ENCODE peak calls at places on chromosome 15, in six cellular contexts. One of them, this sample, is unnamed.

GRCh38 chr15:100852630-100853029 is 27.0 kb upstream of the ALDH1A3 start:
- DNase-seq in posterior cingulate gyrus: no peak
- DNase-seq in KBM-7: no peak
- DNase-seq in NCI-H1092 treated with DMSO at 0.1 percent for 48 hours: no peak
- DNase-seq in memory B cell: no peak
- DNase-seq in NCI-H460: no peak
- DNase-seq in this sample: no peak

GRCh38 chr15:61908241-61908640 is 152.0 kb downstream of the VPS13C start:
- DNase-seq in NCI-H460: no peak
- DNase-seq in memory B cell: no peak
- DNase-seq in posterior cingulate gyrus: no peak
- DNase-seq in NCI-H1092 treated with DMSO at 0.1 percent for 48 hours: no peak
- DNase-seq in KBM-7: no peak
- DNase-seq in this sample: no peak

GRCh38 chr15:60396964-60397771 is 618 bp downstream of the ANXA2 start:
- DNase-seq in NCI-H460: peak; percentile 88
- DNase-seq in NCI-H1092 treated with DMSO at 0.1 percent for 48 hours: peak; percentile 18
- DNase-seq in memory B cell: peak; percentile 39
- DNase-seq in posterior cingulate gyrus: no peak
- DNase-seq in KBM-7: peak; percentile 49
- DNase-seq in this sample: peak; percentile 73

GRCh38 chr15:29451201-29451781 is 181.7 kb upstream of the NSMCE3 start:
- DNase-seq in NCI-H460: no peak
- DNase-seq in NCI-H1092 treated with DMSO at 0.1 percent for 48 hours: no peak
- DNase-seq in posterior cingulate gyrus: no peak
- DNase-seq in KBM-7: no peak
- DNase-seq in memory B cell: no peak
- DNase-seq in this sample: no peak

GRCh38 chr15:34182942-34183341 is 27.0 kb downstream of the KATNBL1 start:
- DNase-seq in posterior cingulate gyrus: no peak
- DNase-seq in NCI-H460: no peak
- DNase-seq in KBM-7: no peak
- DNase-seq in NCI-H1092 treated with DMSO at 0.1 percent for 48 hours: no peak
- DNase-seq in memory B cell: no peak
- DNase-seq in this sample: no peak

GRCh38 chr15:82571722-82572222 is 31.5 kb upstream of the RPS17 start:
- DNase-seq in posterior cingulate gyrus: peak; percentile 82
- DNase-seq in NCI-H1092 treated with DMSO at 0.1 percent for 48 hours: peak; percentile 49
- DNase-seq in memory B cell: no peak
- DNase-seq in NCI-H460: no peak
- DNase-seq in KBM-7: no peak
- DNase-seq in this sample: no peak

GRCh38 chr15:40252438-40253178 is 13.7 kb downstream of the PAK6 start:
- DNase-seq in memory B cell: no peak
- DNase-seq in NCI-H1092 treated with DMSO at 0.1 percent for 48 hours: peak; percentile 13
- DNase-seq in NCI-H460: no peak
- DNase-seq in KBM-7: no peak
- DNase-seq in posterior cingulate gyrus: peak; percentile 32
- DNase-seq in this sample: peak; percentile 53

GRCh38 chr15:33500432-33500831 is 189.7 kb downstream of the RYR3 start:
- DNase-seq in NCI-H460: no peak
- DNase-seq in NCI-H1092 treated with DMSO at 0.1 percent for 48 hours: no peak
- DNase-seq in posterior cingulate gyrus: no peak
- DNase-seq in memory B cell: no peak
- DNase-seq in KBM-7: no peak
- DNase-seq in this sample: no peak

GRCh38 chr15:66151809-66152208 is 101.7 kb downstream of the MEGF11 start:
- DNase-seq in memory B cell: no peak
- DNase-seq in NCI-H1092 treated with DMSO at 0.1 percent for 48 hours: peak; percentile 92
- DNase-seq in KBM-7: no peak
- DNase-seq in posterior cingulate gyrus: no peak
- DNase-seq in NCI-H460: no peak
- DNase-seq in this sample: no peak

GRCh38 chr15:78308422-78309021 is 9.1 kb upstream of the SKIC8 start:
- DNase-seq in NCI-H460: peak; percentile 50
- DNase-seq in KBM-7: peak; percentile 85
- DNase-seq in NCI-H1092 treated with DMSO at 0.1 percent for 48 hours: peak; percentile 64
- DNase-seq in memory B cell: no peak
- DNase-seq in posterior cingulate gyrus: peak; percentile 82
- DNase-seq in this sample: peak; percentile 50

GRCh38 chr15:38576837-38577236 is 12.2 kb upstream of the RASGRP1 start:
- DNase-seq in KBM-7: no peak
- DNase-seq in NCI-H1092 treated with DMSO at 0.1 percent for 48 hours: no peak
- DNase-seq in NCI-H460: no peak
- DNase-seq in posterior cingulate gyrus: no peak
- DNase-seq in memory B cell: no peak
- DNase-seq in this sample: no peak

GRCh38 chr15:67119238-67119846 is 53.9 kb downstream of the SMAD3 start:
- DNase-seq in posterior cingulate gyrus: no peak
- DNase-seq in memory B cell: no peak
- DNase-seq in NCI-H460: no peak
- DNase-seq in NCI-H1092 treated with DMSO at 0.1 percent for 48 hours: no peak
- DNase-seq in KBM-7: no peak
- DNase-seq in this sample: no peak

GRCh38 chr15:31442203-31443090 is 115.8 kb downstream of the KLF13 start:
- DNase-seq in NCI-H1092 treated with DMSO at 0.1 percent for 48 hours: no peak
- DNase-seq in memory B cell: no peak
- DNase-seq in KBM-7: no peak
- DNase-seq in NCI-H460: no peak
- DNase-seq in posterior cingulate gyrus: no peak
- DNase-seq in this sample: no peak

GRCh38 chr15:90838544-90838943 is 29.8 kb upstream of the FURIN start:
- DNase-seq in NCI-H460: no peak
- DNase-seq in NCI-H1092 treated with DMSO at 0.1 percent for 48 hours: no peak
- DNase-seq in posterior cingulate gyrus: no peak
- DNase-seq in KBM-7: no peak
- DNase-seq in memory B cell: no peak
- DNase-seq in this sample: no peak

GRCh38 chr15:35491173-35491572 is 54.8 kb downstream of the DPH6 start:
- DNase-seq in KBM-7: no peak
- DNase-seq in memory B cell: no peak
- DNase-seq in posterior cingulate gyrus: no peak
- DNase-seq in NCI-H460: no peak
- DNase-seq in NCI-H1092 treated with DMSO at 0.1 percent for 48 hours: no peak
- DNase-seq in this sample: no peak

GRCh38 chr15:64334530-64334929 is 21.4 kb downstream of the CSNK1G1 start:
- DNase-seq in KBM-7: no peak
- DNase-seq in NCI-H1092 treated with DMSO at 0.1 percent for 48 hours: no peak
- DNase-seq in memory B cell: no peak
- DNase-seq in posterior cingulate gyrus: no peak
- DNase-seq in NCI-H460: no peak
- DNase-seq in this sample: no peak

GRCh38 chr15:80626643-80627120 is 68.4 kb upstream of the ABHD17C start:
- DNase-seq in NCI-H1092 treated with DMSO at 0.1 percent for 48 hours: no peak
- DNase-seq in memory B cell: no peak
- DNase-seq in posterior cingulate gyrus: no peak
- DNase-seq in NCI-H460: no peak
- DNase-seq in KBM-7: no peak
- DNase-seq in this sample: no peak

GRCh38 chr15:40398413-40398873 is 7.2 kb upstream of the IVD start:
- DNase-seq in KBM-7: peak; percentile 85
- DNase-seq in NCI-H1092 treated with DMSO at 0.1 percent for 48 hours: no peak
- DNase-seq in memory B cell: no peak
- DNase-seq in posterior cingulate gyrus: no peak
- DNase-seq in NCI-H460: no peak
- DNase-seq in this sample: no peak

GRCh38 chr15:78838480-78838879 is 27.2 kb upstream of the ADAMTS7 start:
- DNase-seq in NCI-H460: no peak
- DNase-seq in NCI-H1092 treated with DMSO at 0.1 percent for 48 hours: no peak
- DNase-seq in memory B cell: no peak
- DNase-seq in KBM-7: no peak
- DNase-seq in posterior cingulate gyrus: no peak
- DNase-seq in this sample: no peak

GRCh38 chr15:99016680-99017321 is 9.2 kb upstream of the PGPEP1L start:
- DNase-seq in NCI-H460: peak; percentile 27
- DNase-seq in posterior cingulate gyrus: no peak
- DNase-seq in memory B cell: no peak
- DNase-seq in KBM-7: no peak
- DNase-seq in NCI-H1092 treated with DMSO at 0.1 percent for 48 hours: no peak
- DNase-seq in this sample: no peak

GRCh38 chr15:61315471-61315870 is 86.4 kb upstream of the RORA start:
- DNase-seq in memory B cell: no peak
- DNase-seq in KBM-7: no peak
- DNase-seq in posterior cingulate gyrus: no peak
- DNase-seq in NCI-H460: no peak
- DNase-seq in NCI-H1092 treated with DMSO at 0.1 percent for 48 hours: no peak
- DNase-seq in this sample: no peak

GRCh38 chr15:50854594-50855490 is 53.6 kb upstream of the AP4E1 start:
- DNase-seq in NCI-H1092 treated with DMSO at 0.1 percent for 48 hours: no peak
- DNase-seq in NCI-H460: no peak
- DNase-seq in posterior cingulate gyrus: no peak
- DNase-seq in KBM-7: no peak
- DNase-seq in memory B cell: no peak
- DNase-seq in this sample: peak; percentile 44

GRCh38 chr15:91132079-91132478 is 32.0 kb downstream of the SV2B start:
- DNase-seq in KBM-7: no peak
- DNase-seq in NCI-H460: no peak
- DNase-seq in NCI-H1092 treated with DMSO at 0.1 percent for 48 hours: no peak
- DNase-seq in posterior cingulate gyrus: no peak
- DNase-seq in memory B cell: no peak
- DNase-seq in this sample: no peak

GRCh38 chr15:36363335-36363734 is 216.1 kb upstream of the CDIN1 start:
- DNase-seq in memory B cell: no peak
- DNase-seq in posterior cingulate gyrus: no peak
- DNase-seq in NCI-H1092 treated with DMSO at 0.1 percent for 48 hours: no peak
- DNase-seq in KBM-7: no peak
- DNase-seq in NCI-H460: no peak
- DNase-seq in this sample: no peak

GRCh38 chr15:64009798-64010241 is 36.5 kb downstream of the DAPK2 start:
- DNase-seq in KBM-7: no peak
- DNase-seq in NCI-H460: no peak
- DNase-seq in memory B cell: peak; percentile 22
- DNase-seq in posterior cingulate gyrus: no peak
- DNase-seq in NCI-H1092 treated with DMSO at 0.1 percent for 48 hours: no peak
- DNase-seq in this sample: peak; percentile 42

GRCh38 chr15:39889601-39890000 is 30.5 kb downstream of the GPR176 start:
- DNase-seq in posterior cingulate gyrus: no peak
- DNase-seq in NCI-H1092 treated with DMSO at 0.1 percent for 48 hours: no peak
- DNase-seq in KBM-7: no peak
- DNase-seq in memory B cell: no peak
- DNase-seq in NCI-H460: no peak
- DNase-seq in this sample: no peak

GRCh38 chr15:51299187-51300015 is 39.0 kb downstream of the CYP19A1 start:
- DNase-seq in KBM-7: no peak
- DNase-seq in NCI-H460: no peak
- DNase-seq in NCI-H1092 treated with DMSO at 0.1 percent for 48 hours: peak; percentile 81
- DNase-seq in posterior cingulate gyrus: no peak
- DNase-seq in memory B cell: no peak
- DNase-seq in this sample: no peak

GRCh38 chr15:55823191-55823670 is 80.3 kb upstream of the PRTG start:
- DNase-seq in NCI-H460: no peak
- DNase-seq in posterior cingulate gyrus: no peak
- DNase-seq in memory B cell: no peak
- DNase-seq in NCI-H1092 treated with DMSO at 0.1 percent for 48 hours: no peak
- DNase-seq in KBM-7: peak; percentile 15
- DNase-seq in this sample: no peak

GRCh38 chr15:36491912-36492311 is 87.5 kb upstream of the CDIN1 start:
- DNase-seq in memory B cell: no peak
- DNase-seq in posterior cingulate gyrus: no peak
- DNase-seq in KBM-7: no peak
- DNase-seq in NCI-H460: no peak
- DNase-seq in NCI-H1092 treated with DMSO at 0.1 percent for 48 hours: no peak
- DNase-seq in this sample: no peak

GRCh38 chr15:85772668-85773067 is 22.1 kb downstream of the KLHL25 start:
- DNase-seq in KBM-7: no peak
- DNase-seq in posterior cingulate gyrus: no peak
- DNase-seq in NCI-H1092 treated with DMSO at 0.1 percent for 48 hours: no peak
- DNase-seq in memory B cell: no peak
- DNase-seq in NCI-H460: no peak
- DNase-seq in this sample: no peak

GRCh38 chr15:58987501-58988010 is at the start of gene RNF111:
- DNase-seq in NCI-H1092 treated with DMSO at 0.1 percent for 48 hours: peak; percentile 91
- DNase-seq in NCI-H460: peak; percentile 94
- DNase-seq in memory B cell: peak; percentile 67
- DNase-seq in KBM-7: peak; percentile 94
- DNase-seq in posterior cingulate gyrus: peak; percentile 88
- DNase-seq in this sample: peak; percentile 88

GRCh38 chr15:78726870-78727551 is 84.3 kb downstream of the ADAMTS7 start:
- DNase-seq in memory B cell: no peak
- DNase-seq in NCI-H1092 treated with DMSO at 0.1 percent for 48 hours: no peak
- DNase-seq in NCI-H460: peak; percentile 56
- DNase-seq in posterior cingulate gyrus: no peak
- DNase-seq in KBM-7: peak; percentile 83
- DNase-seq in this sample: no peak

GRCh38 chr15:40146037-40146436 is 14.8 kb upstream of the BUB1B start:
- DNase-seq in KBM-7: no peak
- DNase-seq in NCI-H460: no peak
- DNase-seq in NCI-H1092 treated with DMSO at 0.1 percent for 48 hours: no peak
- DNase-seq in posterior cingulate gyrus: no peak
- DNase-seq in memory B cell: no peak
- DNase-seq in this sample: no peak

GRCh38 chr15:62103431-62103830 is 36.7 kb downstream of the C2CD4A start:
- DNase-seq in NCI-H1092 treated with DMSO at 0.1 percent for 48 hours: no peak
- DNase-seq in posterior cingulate gyrus: no peak
- DNase-seq in memory B cell: no peak
- DNase-seq in KBM-7: no peak
- DNase-seq in NCI-H460: no peak
- DNase-seq in this sample: no peak

GRCh38 chr15:55357774-55358173 is 38.8 kb downstream of the PIGB start:
- DNase-seq in KBM-7: no peak
- DNase-seq in NCI-H460: no peak
- DNase-seq in memory B cell: no peak
- DNase-seq in posterior cingulate gyrus: no peak
- DNase-seq in NCI-H1092 treated with DMSO at 0.1 percent for 48 hours: no peak
- DNase-seq in this sample: no peak

GRCh38 chr15:92930061-92930460 is 29.9 kb downstream of the CHD2 start:
- DNase-seq in NCI-H460: no peak
- DNase-seq in memory B cell: no peak
- DNase-seq in posterior cingulate gyrus: no peak
- DNase-seq in NCI-H1092 treated with DMSO at 0.1 percent for 48 hours: no peak
- DNase-seq in KBM-7: no peak
- DNase-seq in this sample: no peak